ENCODE peak calls at places on chromosomes 13 and 19, in five cellular contexts. One of them, this sample, is unnamed.

GRCh38 chr19:44303976-44304568 is 753 bp downstream of the ZNF235 start:
- DNase-seq in cardiac muscle cell: peak
- DNase-seq in Caco-2: peak
- DNase-seq in AG10803: peak
- DNase-seq in right atrium auricular region: peak
- DNase-seq in this sample: no peak

GRCh38 chr19:29798783-29799182 is 13.0 kb upstream of the CCNE1 start:
- DNase-seq in cardiac muscle cell: no peak
- DNase-seq in Caco-2: no peak
- DNase-seq in AG10803: peak
- DNase-seq in right atrium auricular region: no peak
- DNase-seq in this sample: peak

GRCh38 chr19:40090256-40091204 is at the start of gene ZNF780A:
- DNase-seq in cardiac muscle cell: peak
- DNase-seq in Caco-2: peak
- DNase-seq in AG10803: peak
- DNase-seq in right atrium auricular region: peak
- DNase-seq in this sample: peak

GRCh38 chr19:33866696-33867095 is 70.0 kb downstream of the KCTD15 start:
- DNase-seq in cardiac muscle cell: no peak
- DNase-seq in Caco-2: no peak
- DNase-seq in AG10803: no peak
- DNase-seq in right atrium auricular region: no peak
- DNase-seq in this sample: no peak

GRCh38 chr13:100584901-100585300 is 3.7 kb downstream of the GGACT start:
- DNase-seq in cardiac muscle cell: no peak
- DNase-seq in Caco-2: no peak
- DNase-seq in AG10803: no peak
- DNase-seq in right atrium auricular region: no peak
- DNase-seq in this sample: no peak

GRCh38 chr19:7962644-7963268 is 19.3 kb upstream of the TIMM44 start:
- DNase-seq in cardiac muscle cell: no peak
- DNase-seq in Caco-2: no peak
- DNase-seq in AG10803: no peak
- DNase-seq in right atrium auricular region: no peak
- DNase-seq in this sample: no peak

GRCh38 chr13:86741762-86742285 is 929.3 kb upstream of the SLITRK5 start:
- DNase-seq in cardiac muscle cell: no peak
- DNase-seq in Caco-2: no peak
- DNase-seq in AG10803: no peak
- DNase-seq in right atrium auricular region: no peak
- DNase-seq in this sample: peak

GRCh38 chr19:33535176-33535575 is 13.6 kb upstream of the PEPD start:
- DNase-seq in cardiac muscle cell: no peak
- DNase-seq in Caco-2: no peak
- DNase-seq in AG10803: peak
- DNase-seq in right atrium auricular region: no peak
- DNase-seq in this sample: no peak

GRCh38 chr19:29519931-29520330 is 5.9 kb upstream of the VSTM2B start:
- DNase-seq in cardiac muscle cell: no peak
- DNase-seq in Caco-2: no peak
- DNase-seq in AG10803: no peak
- DNase-seq in right atrium auricular region: no peak
- DNase-seq in this sample: no peak

GRCh38 chr19:29372461-29372860 is 153.3 kb upstream of the VSTM2B start:
- DNase-seq in cardiac muscle cell: no peak
- DNase-seq in Caco-2: no peak
- DNase-seq in AG10803: no peak
- DNase-seq in right atrium auricular region: peak
- DNase-seq in this sample: no peak

GRCh38 chr13:22736084-22736767 is 444.6 kb upstream of the SGCG start:
- DNase-seq in cardiac muscle cell: no peak
- DNase-seq in Caco-2: no peak
- DNase-seq in AG10803: no peak
- DNase-seq in right atrium auricular region: no peak
- DNase-seq in this sample: no peak

GRCh38 chr13:36752673-36753072 is 66.3 kb upstream of the RFXAP start:
- DNase-seq in cardiac muscle cell: no peak
- DNase-seq in Caco-2: no peak
- DNase-seq in AG10803: no peak
- DNase-seq in right atrium auricular region: no peak
- DNase-seq in this sample: peak

GRCh38 chr13:26425439-26426358 is 131.8 kb upstream of the WASF3 start:
- DNase-seq in cardiac muscle cell: no peak
- DNase-seq in Caco-2: no peak
- DNase-seq in AG10803: no peak
- DNase-seq in right atrium auricular region: no peak
- DNase-seq in this sample: peak

GRCh38 chr19:50510700-50511068 is 307 bp downstream of the JOSD2 start:
- DNase-seq in cardiac muscle cell: no peak
- DNase-seq in Caco-2: no peak
- DNase-seq in AG10803: no peak
- DNase-seq in right atrium auricular region: no peak
- DNase-seq in this sample: peak

GRCh38 chr13:108609353-108609752 is 20.1 kb upstream of the MYO16 start:
- DNase-seq in cardiac muscle cell: peak
- DNase-seq in Caco-2: no peak
- DNase-seq in AG10803: peak
- DNase-seq in right atrium auricular region: no peak
- DNase-seq in this sample: peak

GRCh38 chr19:3108775-3109174 is 14.6 kb downstream of the GNA11 start:
- DNase-seq in cardiac muscle cell: peak
- DNase-seq in Caco-2: peak
- DNase-seq in AG10803: peak
- DNase-seq in right atrium auricular region: peak
- DNase-seq in this sample: peak

GRCh38 chr13:53368948-53369347 is 340.3 kb downstream of the OLFM4 start:
- DNase-seq in cardiac muscle cell: no peak
- DNase-seq in Caco-2: peak
- DNase-seq in AG10803: no peak
- DNase-seq in right atrium auricular region: no peak
- DNase-seq in this sample: no peak

GRCh38 chr13:29384466-29384865 is 211.0 kb downstream of the SLC7A1 start:
- DNase-seq in cardiac muscle cell: peak
- DNase-seq in Caco-2: no peak
- DNase-seq in AG10803: no peak
- DNase-seq in right atrium auricular region: no peak
- DNase-seq in this sample: no peak

GRCh38 chr19:8610041-8610927 is at the start of gene ADAMTS10:
- DNase-seq in cardiac muscle cell: peak
- DNase-seq in Caco-2: no peak
- DNase-seq in AG10803: peak
- DNase-seq in right atrium auricular region: no peak
- DNase-seq in this sample: peak

GRCh38 chr19:6215701-6216235 is 64.0 kb downstream of the MLLT1 start:
- DNase-seq in cardiac muscle cell: no peak
- DNase-seq in Caco-2: no peak
- DNase-seq in AG10803: no peak
- DNase-seq in right atrium auricular region: no peak
- DNase-seq in this sample: no peak

GRCh38 chr19:10503002-10503789 is at the start of gene KEAP1:
- DNase-seq in cardiac muscle cell: no peak
- DNase-seq in Caco-2: peak
- DNase-seq in AG10803: peak
- DNase-seq in right atrium auricular region: peak
- DNase-seq in this sample: peak

GRCh38 chr13:82938644-82939043 is 943.6 kb downstream of the SLITRK1 start:
- DNase-seq in cardiac muscle cell: no peak
- DNase-seq in Caco-2: no peak
- DNase-seq in AG10803: no peak
- DNase-seq in right atrium auricular region: no peak
- DNase-seq in this sample: no peak

GRCh38 chr13:28137556-28137955 is 789 bp upstream of the PAN3 start:
- DNase-seq in cardiac muscle cell: no peak
- DNase-seq in Caco-2: no peak
- DNase-seq in AG10803: no peak
- DNase-seq in right atrium auricular region: no peak
- DNase-seq in this sample: no peak

GRCh38 chr19:13153627-13154240 is 3.5 kb downstream of the IER2 start:
- DNase-seq in cardiac muscle cell: peak
- DNase-seq in Caco-2: peak
- DNase-seq in AG10803: peak
- DNase-seq in right atrium auricular region: no peak
- DNase-seq in this sample: peak

GRCh38 chr19:13152356-13152853 is 2.2 kb downstream of the IER2 start:
- DNase-seq in cardiac muscle cell: no peak
- DNase-seq in Caco-2: no peak
- DNase-seq in AG10803: no peak
- DNase-seq in right atrium auricular region: no peak
- DNase-seq in this sample: no peak

GRCh38 chr19:13151605-13152355 is 1.6 kb downstream of the IER2 start:
- DNase-seq in cardiac muscle cell: peak
- DNase-seq in Caco-2: peak
- DNase-seq in AG10803: peak
- DNase-seq in right atrium auricular region: peak
- DNase-seq in this sample: peak

GRCh38 chr19:13154241-13154778 is 4.1 kb downstream of the IER2 start:
- DNase-seq in cardiac muscle cell: peak
- DNase-seq in Caco-2: peak
- DNase-seq in AG10803: peak
- DNase-seq in right atrium auricular region: peak
- DNase-seq in this sample: peak

GRCh38 chr19:13152854-13153626 is 2.8 kb downstream of the IER2 start:
- DNase-seq in cardiac muscle cell: peak
- DNase-seq in Caco-2: peak
- DNase-seq in AG10803: peak
- DNase-seq in right atrium auricular region: peak
- DNase-seq in this sample: peak
- TF ChIP-seq CTCF in cardiac muscle cell: no peak
- TF ChIP-seq CTCF in Caco-2: peak
- TF ChIP-seq CTCF in AG10803: peak
- TF ChIP-seq CTCF in right atrium auricular region: no peak
- TF ChIP-seq CTCF in this sample: peak

DNA sequence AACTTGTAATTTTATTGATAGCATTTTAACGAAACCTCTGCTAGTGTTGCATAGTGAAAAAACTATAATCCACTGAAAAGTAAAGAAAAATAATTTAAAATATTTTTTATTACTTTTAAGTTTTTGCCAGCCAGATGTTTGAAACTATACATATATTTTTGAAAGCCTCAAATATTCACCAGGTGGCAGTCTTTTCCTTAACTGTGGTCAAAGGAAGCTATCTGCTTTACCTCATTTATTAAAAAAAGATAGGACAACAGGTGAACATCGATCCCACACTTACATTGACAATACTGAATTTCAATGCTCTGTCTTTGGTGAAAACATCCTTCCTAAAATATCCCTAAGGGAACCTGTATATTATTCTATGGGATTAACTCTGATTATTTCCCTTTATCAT is 100.5 kb downstream of the TRPC4 start:
- DNase-seq in cardiac muscle cell: no peak
- DNase-seq in Caco-2: no peak
- DNase-seq in AG10803: no peak
- DNase-seq in right atrium auricular region: no peak
- DNase-seq in this sample: no peak
- H3K4me3 ChIP-seq in cardiac muscle cell: no peak
- H3K4me3 ChIP-seq in Caco-2: no peak
- H3K4me3 ChIP-seq in AG10803: no peak
- H3K4me3 ChIP-seq in right atrium auricular region: no peak
- H3K4me3 ChIP-seq in this sample: no peak

GRCh38 chr19:15250635-15250993 is 18.4 kb upstream of the EPHX3 start:
- DNase-seq in cardiac muscle cell: no peak
- DNase-seq in Caco-2: no peak
- DNase-seq in AG10803: no peak
- DNase-seq in right atrium auricular region: no peak
- DNase-seq in this sample: no peak

GRCh38 chr19:15253076-15253475 is 20.8 kb upstream of the EPHX3 start:
- DNase-seq in cardiac muscle cell: no peak
- DNase-seq in Caco-2: no peak
- DNase-seq in AG10803: no peak
- DNase-seq in right atrium auricular region: no peak
- DNase-seq in this sample: no peak

GRCh38 chr19:15252398-15253018 is 20.3 kb upstream of the EPHX3 start:
- DNase-seq in cardiac muscle cell: no peak
- DNase-seq in Caco-2: no peak
- DNase-seq in AG10803: peak
- DNase-seq in right atrium auricular region: no peak
- DNase-seq in this sample: peak

GRCh38 chr19:15251010-15251748 is 18.9 kb upstream of the EPHX3 start:
- DNase-seq in cardiac muscle cell: no peak
- DNase-seq in Caco-2: no peak
- DNase-seq in AG10803: peak
- DNase-seq in right atrium auricular region: peak
- DNase-seq in this sample: peak

GRCh38 chr19:15251749-15252397 is 19.6 kb upstream of the EPHX3 start:
- DNase-seq in cardiac muscle cell: peak
- DNase-seq in Caco-2: peak
- DNase-seq in AG10803: peak
- DNase-seq in right atrium auricular region: peak
- DNase-seq in this sample: peak
- TF ChIP-seq CTCF in cardiac muscle cell: peak
- TF ChIP-seq CTCF in Caco-2: peak
- TF ChIP-seq CTCF in AG10803: peak
- TF ChIP-seq CTCF in right atrium auricular region: no peak
- TF ChIP-seq CTCF in this sample: peak

DNA sequence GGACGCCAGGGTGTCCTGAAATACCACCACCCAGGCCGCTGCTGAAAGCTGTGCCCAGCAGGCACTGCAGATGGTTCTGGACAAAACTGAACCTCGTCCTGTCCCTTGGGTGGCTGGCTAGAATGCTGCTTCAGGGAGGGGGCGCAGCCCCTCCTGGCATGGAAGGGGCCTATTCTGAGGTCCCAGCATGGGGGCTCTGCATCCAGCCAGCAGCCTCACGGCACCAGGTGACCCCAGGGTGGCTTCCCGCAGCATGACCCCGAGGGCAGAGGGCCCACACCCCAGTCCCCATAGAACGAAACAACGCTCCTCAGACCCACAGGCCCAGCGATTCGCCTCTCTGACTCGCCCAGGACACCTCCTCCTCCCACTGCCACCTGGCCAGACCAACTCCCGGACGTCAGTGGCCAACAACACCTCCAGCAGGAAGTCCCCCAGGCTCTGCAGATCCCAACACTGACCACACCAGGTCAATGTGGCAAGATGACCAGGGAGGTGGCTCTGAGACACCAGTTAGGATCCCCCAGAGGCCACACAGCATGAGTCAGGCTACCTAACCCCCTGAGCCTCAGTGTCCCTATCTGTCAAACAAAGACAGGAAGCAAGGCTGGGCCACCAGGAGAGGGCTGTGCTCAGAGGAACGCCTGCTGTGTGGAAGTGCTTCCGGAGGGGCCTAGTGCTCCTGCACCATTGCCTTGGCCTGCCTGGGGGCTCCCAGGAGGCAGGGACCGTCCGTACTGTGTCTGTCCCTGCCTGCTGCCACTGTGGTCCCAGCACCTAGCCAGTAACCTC is 6.1 kb downstream of the MKNK2 start:
- DNase-seq in cardiac muscle cell: no peak
- DNase-seq in Caco-2: no peak
- DNase-seq in AG10803: no peak
- DNase-seq in right atrium auricular region: no peak
- DNase-seq in this sample: no peak
- H3K4me3 ChIP-seq in cardiac muscle cell: no peak
- H3K4me3 ChIP-seq in Caco-2: no peak
- H3K4me3 ChIP-seq in AG10803: no peak
- H3K4me3 ChIP-seq in right atrium auricular region: no peak
- H3K4me3 ChIP-seq in this sample: no peak

GRCh38 chr13:93004919-93005318 is 221.7 kb upstream of the GPC6 start:
- DNase-seq in cardiac muscle cell: no peak
- DNase-seq in Caco-2: no peak
- DNase-seq in AG10803: peak
- DNase-seq in right atrium auricular region: no peak
- DNase-seq in this sample: peak
- TF ChIP-seq CTCF in cardiac muscle cell: peak
- TF ChIP-seq CTCF in Caco-2: no peak
- TF ChIP-seq CTCF in AG10803: peak
- TF ChIP-seq CTCF in right atrium auricular region: no peak
- TF ChIP-seq CTCF in this sample: peak